ENCODE peak calls at places on chromosomes 4 and X, in nine cellular contexts. One of them, this sample, is unnamed.

GRCh38 chr4:179596621-179597020 is 2154.4 kb upstream of the AGA start:
- DNase-seq in stimulated activated CD8-positive, alpha-beta memory T cell treated with anti-CD3 and anti-CD28 coated beads, Interleukin-15, amount 100 ng/mL, for 24 hours: no peak
- DNase-seq in HEK293T: no peak
- DNase-seq in Caco-2: no peak
- DNase-seq in stomach: no peak
- DNase-seq in mucosa of gallbladder: no peak
- DNase-seq in NT2/D1: no peak
- DNase-seq in MM.1S: no peak
- DNase-seq in epithelial cell of esophagus: peak; percentile 7
- DNase-seq in this sample: no peak

GRCh38 chr4:87442889-87443288 is 20.5 kb downstream of the NUDT9 start:
- DNase-seq in stimulated activated CD8-positive, alpha-beta memory T cell treated with anti-CD3 and anti-CD28 coated beads, Interleukin-15, amount 100 ng/mL, for 24 hours: no peak
- DNase-seq in HEK293T: no peak
- DNase-seq in Caco-2: no peak
- DNase-seq in stomach: no peak
- DNase-seq in mucosa of gallbladder: no peak
- DNase-seq in NT2/D1: no peak
- DNase-seq in MM.1S: no peak
- DNase-seq in epithelial cell of esophagus: no peak
- DNase-seq in this sample: no peak

GRCh38 chr4:123452585-123452984 is 56.0 kb downstream of the SPRY1 start:
- DNase-seq in stimulated activated CD8-positive, alpha-beta memory T cell treated with anti-CD3 and anti-CD28 coated beads, Interleukin-15, amount 100 ng/mL, for 24 hours: no peak
- DNase-seq in HEK293T: no peak
- DNase-seq in Caco-2: no peak
- DNase-seq in stomach: peak; percentile 34
- DNase-seq in mucosa of gallbladder: peak; percentile 72
- DNase-seq in NT2/D1: no peak
- DNase-seq in MM.1S: no peak
- DNase-seq in epithelial cell of esophagus: peak; percentile 96
- DNase-seq in this sample: no peak

GRCh38 chrX:130057209-130057608 is 53.1 kb downstream of the ELF4 start:
- DNase-seq in stimulated activated CD8-positive, alpha-beta memory T cell treated with anti-CD3 and anti-CD28 coated beads, Interleukin-15, amount 100 ng/mL, for 24 hours: no peak
- DNase-seq in HEK293T: no peak
- DNase-seq in Caco-2: no peak
- DNase-seq in stomach: no peak
- DNase-seq in mucosa of gallbladder: no peak
- DNase-seq in NT2/D1: no peak
- DNase-seq in MM.1S: no peak
- DNase-seq in epithelial cell of esophagus: no peak
- DNase-seq in this sample: no peak

GRCh38 chr4:587671-588350 is 11.7 kb upstream of the TMEM271 start:
- DNase-seq in stimulated activated CD8-positive, alpha-beta memory T cell treated with anti-CD3 and anti-CD28 coated beads, Interleukin-15, amount 100 ng/mL, for 24 hours: no peak
- DNase-seq in HEK293T: no peak
- DNase-seq in Caco-2: no peak
- DNase-seq in stomach: no peak
- DNase-seq in mucosa of gallbladder: no peak
- DNase-seq in NT2/D1: no peak
- DNase-seq in MM.1S: no peak
- DNase-seq in epithelial cell of esophagus: no peak
- DNase-seq in this sample: no peak

GRCh38 chr4:76058302-76058701 is 16.2 kb upstream of the ART3 start:
- DNase-seq in stimulated activated CD8-positive, alpha-beta memory T cell treated with anti-CD3 and anti-CD28 coated beads, Interleukin-15, amount 100 ng/mL, for 24 hours: no peak
- DNase-seq in HEK293T: no peak
- DNase-seq in Caco-2: no peak
- DNase-seq in stomach: no peak
- DNase-seq in mucosa of gallbladder: no peak
- DNase-seq in NT2/D1: no peak
- DNase-seq in MM.1S: no peak
- DNase-seq in epithelial cell of esophagus: no peak
- DNase-seq in this sample: no peak

GRCh38 chrX:111349934-111350333 is 62.1 kb downstream of the DCX start:
- DNase-seq in stimulated activated CD8-positive, alpha-beta memory T cell treated with anti-CD3 and anti-CD28 coated beads, Interleukin-15, amount 100 ng/mL, for 24 hours: no peak
- DNase-seq in HEK293T: no peak
- DNase-seq in Caco-2: no peak
- DNase-seq in stomach: no peak
- DNase-seq in mucosa of gallbladder: no peak
- DNase-seq in NT2/D1: no peak
- DNase-seq in MM.1S: no peak
- DNase-seq in epithelial cell of esophagus: no peak
- DNase-seq in this sample: no peak

GRCh38 chr4:124322234-124322831 is 390.2 kb downstream of the ANKRD50 start:
- DNase-seq in stimulated activated CD8-positive, alpha-beta memory T cell treated with anti-CD3 and anti-CD28 coated beads, Interleukin-15, amount 100 ng/mL, for 24 hours: no peak
- DNase-seq in HEK293T: peak; percentile 22
- DNase-seq in Caco-2: no peak
- DNase-seq in stomach: no peak
- DNase-seq in mucosa of gallbladder: no peak
- DNase-seq in NT2/D1: peak; percentile 3
- DNase-seq in MM.1S: peak; percentile 44
- DNase-seq in epithelial cell of esophagus: peak; percentile 41
- DNase-seq in this sample: no peak

GRCh38 chrX:108091266-108091877 is at the start of the genes ATG4A and PSMD10:
- DNase-seq in stimulated activated CD8-positive, alpha-beta memory T cell treated with anti-CD3 and anti-CD28 coated beads, Interleukin-15, amount 100 ng/mL, for 24 hours: peak; percentile 53
- DNase-seq in HEK293T: peak; percentile 89
- DNase-seq in Caco-2: peak; percentile 94
- DNase-seq in stomach: peak; percentile 92
- DNase-seq in mucosa of gallbladder: peak; percentile 94
- DNase-seq in NT2/D1: peak; percentile 95
- DNase-seq in MM.1S: peak; percentile 92
- DNase-seq in epithelial cell of esophagus: peak; percentile 96
- DNase-seq in this sample: peak; percentile 69

GRCh38 chr4:39591290-39591689 is 47.4 kb downstream of the SMIM14 start:
- DNase-seq in stimulated activated CD8-positive, alpha-beta memory T cell treated with anti-CD3 and anti-CD28 coated beads, Interleukin-15, amount 100 ng/mL, for 24 hours: no peak
- DNase-seq in HEK293T: no peak
- DNase-seq in Caco-2: no peak
- DNase-seq in stomach: peak; percentile 32
- DNase-seq in mucosa of gallbladder: no peak
- DNase-seq in NT2/D1: no peak
- DNase-seq in MM.1S: peak; percentile 31
- DNase-seq in epithelial cell of esophagus: peak; percentile 70
- DNase-seq in this sample: no peak

GRCh38 chr4:53899544-53900274 is 164.7 kb downstream of the CHIC2 start:
- DNase-seq in stimulated activated CD8-positive, alpha-beta memory T cell treated with anti-CD3 and anti-CD28 coated beads, Interleukin-15, amount 100 ng/mL, for 24 hours: no peak
- DNase-seq in HEK293T: no peak
- DNase-seq in Caco-2: no peak
- DNase-seq in stomach: no peak
- DNase-seq in mucosa of gallbladder: no peak
- DNase-seq in NT2/D1: no peak
- DNase-seq in MM.1S: no peak
- DNase-seq in epithelial cell of esophagus: no peak
- DNase-seq in this sample: no peak

GRCh38 chr4:28351826-28352225 is 1491.2 kb downstream of the STIM2 start:
- DNase-seq in stimulated activated CD8-positive, alpha-beta memory T cell treated with anti-CD3 and anti-CD28 coated beads, Interleukin-15, amount 100 ng/mL, for 24 hours: no peak
- DNase-seq in HEK293T: no peak
- DNase-seq in Caco-2: no peak
- DNase-seq in stomach: no peak
- DNase-seq in mucosa of gallbladder: no peak
- DNase-seq in NT2/D1: no peak
- DNase-seq in MM.1S: no peak
- DNase-seq in epithelial cell of esophagus: peak; percentile 60
- DNase-seq in this sample: no peak

GRCh38 chr4:80362578-80363181 is 27.1 kb downstream of the CFAP299 start:
- DNase-seq in stimulated activated CD8-positive, alpha-beta memory T cell treated with anti-CD3 and anti-CD28 coated beads, Interleukin-15, amount 100 ng/mL, for 24 hours: no peak
- DNase-seq in HEK293T: peak; percentile 53
- DNase-seq in Caco-2: no peak
- DNase-seq in stomach: no peak
- DNase-seq in mucosa of gallbladder: no peak
- DNase-seq in NT2/D1: peak; percentile 23
- DNase-seq in MM.1S: peak; percentile 16
- DNase-seq in epithelial cell of esophagus: peak; percentile 60
- DNase-seq in this sample: no peak

GRCh38 chr4:3472411-3473141 is 9.5 kb downstream of the DOK7 start:
- DNase-seq in stimulated activated CD8-positive, alpha-beta memory T cell treated with anti-CD3 and anti-CD28 coated beads, Interleukin-15, amount 100 ng/mL, for 24 hours: no peak
- DNase-seq in HEK293T: no peak
- DNase-seq in Caco-2: no peak
- DNase-seq in stomach: no peak
- DNase-seq in mucosa of gallbladder: no peak
- DNase-seq in NT2/D1: no peak
- DNase-seq in MM.1S: no peak
- DNase-seq in epithelial cell of esophagus: no peak
- DNase-seq in this sample: no peak

GRCh38 chr4:168152837-168153500 is 60.6 kb downstream of the ANXA10 start:
- DNase-seq in stimulated activated CD8-positive, alpha-beta memory T cell treated with anti-CD3 and anti-CD28 coated beads, Interleukin-15, amount 100 ng/mL, for 24 hours: no peak
- DNase-seq in HEK293T: no peak
- DNase-seq in Caco-2: no peak
- DNase-seq in stomach: no peak
- DNase-seq in mucosa of gallbladder: no peak
- DNase-seq in NT2/D1: no peak
- DNase-seq in MM.1S: peak; percentile 62
- DNase-seq in epithelial cell of esophagus: no peak
- DNase-seq in this sample: no peak

GRCh38 chr4:13329963-13330362 is 154.2 kb downstream of the RAB28 start:
- DNase-seq in stimulated activated CD8-positive, alpha-beta memory T cell treated with anti-CD3 and anti-CD28 coated beads, Interleukin-15, amount 100 ng/mL, for 24 hours: no peak
- DNase-seq in HEK293T: no peak
- DNase-seq in Caco-2: no peak
- DNase-seq in stomach: no peak
- DNase-seq in mucosa of gallbladder: peak; percentile 16
- DNase-seq in NT2/D1: no peak
- DNase-seq in MM.1S: no peak
- DNase-seq in epithelial cell of esophagus: peak; percentile 79
- DNase-seq in this sample: no peak

This sample was measured in activated B cell treated with CpG ODN at 0.5 μM for 24 hours.